ENCODE peak calls at places on chromosomes 1 and 21, in five cellular contexts. One of them, this sample, is unnamed.
A peak's percentile ranks its signal among the peaks of the same experiment; 100 is the strongest.

GRCh38 chr1:51421961-51422360 is 91.6 kb upstream of the TTC39A start:
- DNase-seq in IMR-90: peak; percentile 82
- DNase-seq in mesendoderm: peak; percentile 91
- DNase-seq in DND-41: no peak
- DNase-seq in neural progenitor cell: peak; percentile 73
- DNase-seq in this sample: peak; percentile 22

GRCh38 chr1:9724706-9725476 is 73.4 kb downstream of the PIK3CD start:
- DNase-seq in IMR-90: peak; percentile 47
- DNase-seq in neural progenitor cell: peak; percentile 80
- DNase-seq in DND-41: peak; percentile 72
- DNase-seq in mesendoderm: peak; percentile 82
- DNase-seq in this sample: no peak

GRCh38 chr1:151157067-151157531 is 650 bp downstream of the TNFAIP8L2 start:
- DNase-seq in neural progenitor cell: no peak
- DNase-seq in mesendoderm: no peak
- DNase-seq in IMR-90: no peak
- DNase-seq in DND-41: peak; percentile 90
- DNase-seq in this sample: no peak

GRCh38 chr1:3313579-3313955 is 140.9 kb upstream of the ARHGEF16 start:
- DNase-seq in DND-41: no peak
- DNase-seq in mesendoderm: peak; percentile 78
- DNase-seq in IMR-90: peak; percentile 89
- DNase-seq in neural progenitor cell: peak; percentile 75
- DNase-seq in this sample: no peak

GRCh38 chr1:235098991-235099390 is 29.6 kb downstream of the TOMM20 start:
- DNase-seq in DND-41: no peak
- DNase-seq in mesendoderm: no peak
- DNase-seq in neural progenitor cell: no peak
- DNase-seq in IMR-90: no peak
- DNase-seq in this sample: no peak

GRCh38 chr1:165408518-165408917 is 36.4 kb downstream of the RXRG start:
- DNase-seq in mesendoderm: peak; percentile 86
- DNase-seq in DND-41: no peak
- DNase-seq in IMR-90: peak; percentile 37
- DNase-seq in neural progenitor cell: peak; percentile 75
- DNase-seq in this sample: peak; percentile 58

GRCh38 chr1:168343566-168343965 is 62.9 kb downstream of the TBX19 start:
- DNase-seq in DND-41: no peak
- DNase-seq in IMR-90: no peak
- DNase-seq in neural progenitor cell: no peak
- DNase-seq in mesendoderm: no peak
- DNase-seq in this sample: no peak

GRCh38 chr1:22709891-22710687 is 550 bp upstream of the EPHB2 start:
- DNase-seq in DND-41: no peak
- DNase-seq in neural progenitor cell: peak; percentile 85
- DNase-seq in mesendoderm: peak; percentile 61
- DNase-seq in IMR-90: peak; percentile 64
- DNase-seq in this sample: no peak

DNA sequence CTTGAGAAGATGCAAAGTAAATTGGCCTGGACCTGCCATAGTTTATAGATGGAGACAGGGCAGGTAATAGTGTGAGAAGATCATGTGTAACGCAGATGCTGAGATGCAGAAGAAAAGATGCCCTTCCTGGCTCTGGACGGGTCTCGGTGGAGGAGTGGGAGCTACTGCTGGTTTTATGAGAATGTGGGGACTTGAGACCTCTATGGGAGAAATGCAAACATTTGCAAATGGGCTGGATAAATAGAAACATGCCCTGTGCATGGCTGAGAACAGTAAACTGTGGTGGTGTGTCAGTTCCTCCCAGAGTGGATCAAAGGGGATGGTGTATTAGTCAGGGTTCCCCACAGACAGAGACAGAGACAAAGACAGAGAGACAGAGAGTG is 21.9 kb downstream of the UBASH3A start:
- DNase-seq in IMR-90: no peak
- DNase-seq in DND-41: peak; percentile 66
- DNase-seq in mesendoderm: no peak
- DNase-seq in neural progenitor cell: no peak
- DNase-seq in this sample: no peak
- H3K9ac ChIP-seq in IMR-90: no peak overlapping the region
- H3K9ac ChIP-seq in DND-41: peak overlapping the region; percentile 61
- H3K9ac ChIP-seq in mesendoderm: no peak overlapping the region
- H3K9ac ChIP-seq in neural progenitor cell: no peak overlapping the region
- H3K9ac ChIP-seq in this sample: no peak overlapping the region

DNA sequence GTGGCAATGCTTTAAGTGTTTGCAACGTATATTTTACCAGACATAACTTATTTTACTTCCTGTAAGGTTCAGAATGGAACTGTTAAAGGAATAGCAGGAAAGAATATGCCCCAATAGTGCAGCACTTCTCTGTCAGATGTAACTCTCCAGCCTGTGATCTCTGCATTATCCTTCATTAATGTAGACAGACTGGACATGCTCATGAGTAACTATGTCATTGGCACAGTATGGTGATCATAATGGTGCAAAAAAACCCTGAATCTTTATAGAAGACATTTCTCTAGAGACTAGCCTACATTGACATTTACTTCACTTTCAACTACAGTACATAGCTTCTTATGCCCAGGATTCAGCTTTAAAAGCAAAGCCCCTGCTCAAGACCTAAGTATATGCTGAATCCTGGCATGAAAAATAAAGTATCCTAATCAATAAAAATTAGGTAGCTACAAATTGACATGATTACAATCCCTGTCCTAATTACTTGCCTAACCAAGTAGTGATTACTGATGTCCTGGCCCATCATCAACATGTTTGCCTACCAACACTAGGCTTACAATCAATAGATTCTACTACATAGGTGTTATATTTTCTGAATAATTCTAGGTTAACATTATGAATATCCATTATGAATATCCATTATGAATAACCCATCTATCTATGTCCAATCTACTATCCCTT is 13.9 kb downstream of the COX20 start:
- DNase-seq in DND-41: no peak
- DNase-seq in IMR-90: no peak
- DNase-seq in neural progenitor cell: no peak
- DNase-seq in mesendoderm: no peak
- DNase-seq in this sample: no peak
- H3K9ac ChIP-seq in DND-41: no peak overlapping the region
- H3K9ac ChIP-seq in IMR-90: no peak overlapping the region
- H3K9ac ChIP-seq in neural progenitor cell: no peak overlapping the region
- H3K9ac ChIP-seq in mesendoderm: no peak overlapping the region
- H3K9ac ChIP-seq in this sample: no peak overlapping the region

GRCh38 chr1:227314014-227314848 is 4.1 kb downstream of the CDC42BPA start:
- DNase-seq in DND-41: no peak
- DNase-seq in mesendoderm: no peak
- DNase-seq in neural progenitor cell: no peak
- DNase-seq in IMR-90: no peak
- DNase-seq in this sample: no peak
- H3K9ac ChIP-seq in DND-41: no peak overlapping the region
- H3K9ac ChIP-seq in mesendoderm: no peak overlapping the region
- H3K9ac ChIP-seq in neural progenitor cell: no peak overlapping the region
- H3K9ac ChIP-seq in IMR-90: no peak overlapping the region
- H3K9ac ChIP-seq in this sample: no peak overlapping the region

DNA sequence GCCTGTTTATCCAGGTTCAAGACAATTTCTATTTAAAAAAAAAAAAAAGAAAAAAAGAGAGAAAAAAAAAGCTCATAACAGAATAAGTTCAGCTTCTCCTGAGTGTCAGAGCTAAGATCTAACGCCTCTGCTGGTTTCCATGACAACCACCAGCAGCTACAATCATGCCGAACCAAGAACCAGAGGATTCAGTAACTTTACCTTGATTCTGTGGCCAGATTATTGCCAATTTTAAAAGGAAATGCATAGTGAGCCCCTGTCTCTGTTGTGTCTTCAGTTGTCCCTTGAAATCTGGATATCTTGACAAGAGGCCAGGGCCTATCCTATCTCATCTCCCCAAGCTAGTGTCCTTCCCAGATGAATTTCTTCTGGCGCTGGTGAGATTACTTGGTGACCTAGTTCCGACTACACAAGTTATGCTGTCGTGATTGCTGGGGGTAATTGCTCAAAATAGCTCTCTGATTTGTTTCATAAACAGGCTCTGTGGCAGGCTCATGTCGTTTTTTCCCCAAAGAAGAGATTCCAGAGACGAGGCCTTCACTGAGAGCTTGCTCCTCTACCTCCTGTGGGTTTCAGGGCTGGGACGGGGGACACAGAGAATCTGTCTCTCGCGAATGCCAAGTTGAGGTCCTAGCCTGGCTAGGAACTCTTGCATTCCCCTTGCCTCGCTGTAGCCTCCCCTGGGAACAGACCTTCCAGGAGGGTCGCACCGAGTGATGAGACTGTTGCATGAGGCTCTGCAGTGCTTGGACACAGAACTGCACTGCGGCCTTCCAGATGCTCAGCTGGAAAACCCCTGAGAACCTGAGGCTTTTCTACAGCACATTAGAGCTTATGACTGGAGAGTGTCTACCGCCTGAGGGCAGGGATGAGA is 32.4 kb upstream of the SCCPDH start:
- DNase-seq in mesendoderm: peak; percentile 57
- DNase-seq in IMR-90: no peak
- DNase-seq in neural progenitor cell: peak; percentile 14
- DNase-seq in DND-41: no peak
- DNase-seq in this sample: no peak
- H3K9ac ChIP-seq in mesendoderm: no peak overlapping the region
- H3K9ac ChIP-seq in IMR-90: no peak overlapping the region
- H3K9ac ChIP-seq in neural progenitor cell: no peak overlapping the region
- H3K9ac ChIP-seq in DND-41: no peak overlapping the region
- H3K9ac ChIP-seq in this sample: no peak overlapping the region

DNA sequence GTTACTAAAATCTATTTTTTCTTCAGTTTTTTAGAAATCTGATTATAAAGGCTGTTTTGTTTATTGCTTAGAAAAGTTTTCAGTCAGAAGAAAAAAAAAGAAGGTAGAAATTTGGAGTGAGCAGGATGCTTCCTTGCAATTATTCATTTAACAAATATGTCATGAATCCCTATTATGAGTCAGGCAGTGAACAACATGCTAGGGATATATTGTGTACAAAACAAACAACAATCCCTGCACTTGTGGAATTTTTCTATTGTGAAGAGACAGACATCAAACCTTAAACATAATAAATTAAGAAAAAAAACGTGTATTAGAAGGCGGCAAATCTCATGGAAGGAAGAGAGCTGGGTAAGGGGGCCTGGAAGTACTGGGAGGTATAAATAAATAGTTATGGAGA is 664.1 kb upstream of the CAMK1G start:
- DNase-seq in neural progenitor cell: no peak
- DNase-seq in DND-41: no peak
- DNase-seq in mesendoderm: no peak
- DNase-seq in IMR-90: no peak
- DNase-seq in this sample: no peak
- H3K9ac ChIP-seq in neural progenitor cell: no peak overlapping the region
- H3K9ac ChIP-seq in DND-41: no peak overlapping the region
- H3K9ac ChIP-seq in mesendoderm: no peak overlapping the region
- H3K9ac ChIP-seq in IMR-90: no peak overlapping the region
- H3K9ac ChIP-seq in this sample: no peak overlapping the region

GRCh38 chr1:183652547-183653467 is at the start of gene APOBEC4:
- DNase-seq in IMR-90: no peak
- DNase-seq in neural progenitor cell: no peak
- DNase-seq in DND-41: no peak
- DNase-seq in mesendoderm: peak; percentile 41
- DNase-seq in this sample: no peak

GRCh38 chr1:183653876-183654451 is 848 bp upstream of the APOBEC4 start:
- DNase-seq in IMR-90: no peak
- DNase-seq in mesendoderm: no peak
- DNase-seq in DND-41: no peak
- DNase-seq in neural progenitor cell: no peak
- DNase-seq in this sample: no peak

GRCh38 chr1:183652107-183652506 is 1.0 kb downstream of the APOBEC4 start:
- DNase-seq in mesendoderm: no peak
- DNase-seq in DND-41: no peak
- DNase-seq in IMR-90: no peak
- DNase-seq in neural progenitor cell: no peak
- DNase-seq in this sample: no peak

GRCh38 chr1:183653468-183653794 is 315 bp upstream of the APOBEC4 start:
- DNase-seq in neural progenitor cell: no peak
- DNase-seq in IMR-90: no peak
- DNase-seq in mesendoderm: no peak
- DNase-seq in DND-41: no peak
- DNase-seq in this sample: no peak

DNA sequence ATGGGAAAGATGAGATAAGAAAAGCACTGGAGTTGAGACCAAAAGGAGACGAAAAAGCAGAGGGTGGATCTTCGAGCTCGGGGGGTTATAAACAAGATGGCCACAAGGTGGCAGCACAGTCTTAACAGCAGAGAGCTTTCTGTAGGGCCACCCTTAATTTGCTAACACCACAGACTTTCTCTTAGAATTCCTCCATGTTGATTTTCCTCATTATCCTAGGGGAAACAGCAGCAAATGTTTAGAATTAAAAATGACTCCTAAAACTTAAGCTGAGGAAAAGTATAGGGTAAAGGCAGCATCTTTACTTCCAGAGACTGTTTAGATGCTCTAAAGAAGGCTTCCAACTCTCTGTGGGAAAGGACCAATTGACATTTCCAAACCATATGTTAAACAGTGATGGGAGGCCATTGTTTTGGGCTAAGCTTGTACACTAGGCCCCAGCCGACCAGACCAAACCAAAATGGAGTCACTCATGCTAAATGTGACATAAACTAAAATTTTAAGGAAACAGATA is 2.5 kb upstream of the APOBEC4 start:
- DNase-seq in mesendoderm: peak; percentile 93
- DNase-seq in IMR-90: peak; percentile 84
- DNase-seq in DND-41: peak; percentile 73
- DNase-seq in neural progenitor cell: peak; percentile 89
- DNase-seq in this sample: peak; percentile 84
- H3K9ac ChIP-seq in mesendoderm: no peak overlapping the region
- H3K9ac ChIP-seq in IMR-90: no peak overlapping the region
- H3K9ac ChIP-seq in DND-41: no peak overlapping the region
- H3K9ac ChIP-seq in neural progenitor cell: no peak overlapping the region
- H3K9ac ChIP-seq in this sample: no peak overlapping the region

GRCh38 chr1:228303596-228303995 is 95.8 kb downstream of the OBSCN start:
- DNase-seq in IMR-90: no peak
- DNase-seq in DND-41: no peak
- DNase-seq in mesendoderm: no peak
- DNase-seq in neural progenitor cell: no peak
- DNase-seq in this sample: no peak
- H3K9ac ChIP-seq in IMR-90: no peak overlapping the region
- H3K9ac ChIP-seq in DND-41: no peak overlapping the region
- H3K9ac ChIP-seq in mesendoderm: no peak overlapping the region
- H3K9ac ChIP-seq in neural progenitor cell: no peak overlapping the region
- H3K9ac ChIP-seq in this sample: no peak overlapping the region